ENCODE peak calls at places on chromosome 12, in eight cellular contexts. One of them, this sample, is unnamed.

GRCh38 chr12:6563448-6564050 is 4.5 kb downstream of the NOP2 start:
- DNase-seq in fibroblast of the aortic adventitia: peak
- DNase-seq in hippocampal formation: peak
- DNase-seq in NCI-H1105: peak
- DNase-seq in activated gamma-delta T cell treated with anti-CD3 and anti-CD28 coated beads, Interleukin-2, amount 50 U/mL, for 16 hours: peak
- DNase-seq in ELR: peak
- DNase-seq in NCI-H1436: no peak
- DNase-seq in HT1080: peak
- DNase-seq in this sample: peak

GRCh38 chr12:48002773-48003218 is 1.5 kb downstream of the COL2A1 start:
- DNase-seq in fibroblast of the aortic adventitia: peak
- DNase-seq in hippocampal formation: no peak
- DNase-seq in NCI-H1105: peak
- DNase-seq in activated gamma-delta T cell treated with anti-CD3 and anti-CD28 coated beads, Interleukin-2, amount 50 U/mL, for 16 hours: no peak
- DNase-seq in ELR: peak
- DNase-seq in NCI-H1436: no peak
- DNase-seq in HT1080: no peak
- DNase-seq in this sample: no peak

GRCh38 chr12:116508145-116509121 is 50.7 kb upstream of the MAP1LC3B2 start:
- DNase-seq in fibroblast of the aortic adventitia: peak
- DNase-seq in hippocampal formation: peak
- DNase-seq in NCI-H1105: no peak
- DNase-seq in activated gamma-delta T cell treated with anti-CD3 and anti-CD28 coated beads, Interleukin-2, amount 50 U/mL, for 16 hours: no peak
- DNase-seq in ELR: peak
- DNase-seq in NCI-H1436: no peak
- DNase-seq in HT1080: no peak
- DNase-seq in this sample: no peak

GRCh38 chr12:52247622-52248540 is 14.8 kb downstream of the KRT7 start:
- DNase-seq in fibroblast of the aortic adventitia: no peak
- DNase-seq in hippocampal formation: no peak
- DNase-seq in NCI-H1105: no peak
- DNase-seq in activated gamma-delta T cell treated with anti-CD3 and anti-CD28 coated beads, Interleukin-2, amount 50 U/mL, for 16 hours: no peak
- DNase-seq in ELR: no peak
- DNase-seq in NCI-H1436: no peak
- DNase-seq in HT1080: no peak
- DNase-seq in this sample: no peak

GRCh38 chr12:55724226-55724939 is 4.2 kb downstream of the RDH5 start:
- DNase-seq in fibroblast of the aortic adventitia: peak
- DNase-seq in hippocampal formation: peak
- DNase-seq in NCI-H1105: no peak
- DNase-seq in activated gamma-delta T cell treated with anti-CD3 and anti-CD28 coated beads, Interleukin-2, amount 50 U/mL, for 16 hours: no peak
- DNase-seq in ELR: peak
- DNase-seq in NCI-H1436: peak
- DNase-seq in HT1080: peak
- DNase-seq in this sample: peak

GRCh38 chr12:112122823-112123690 is 2.3 kb upstream of the TRAFD1 start:
- DNase-seq in fibroblast of the aortic adventitia: peak
- DNase-seq in hippocampal formation: no peak
- DNase-seq in NCI-H1105: no peak
- DNase-seq in activated gamma-delta T cell treated with anti-CD3 and anti-CD28 coated beads, Interleukin-2, amount 50 U/mL, for 16 hours: no peak
- DNase-seq in ELR: peak
- DNase-seq in NCI-H1436: no peak
- DNase-seq in HT1080: peak
- DNase-seq in this sample: no peak

GRCh38 chr12:49537709-49538601 is 875 bp upstream of the KCNH3 start:
- DNase-seq in fibroblast of the aortic adventitia: no peak
- DNase-seq in hippocampal formation: no peak
- DNase-seq in NCI-H1105: peak
- DNase-seq in activated gamma-delta T cell treated with anti-CD3 and anti-CD28 coated beads, Interleukin-2, amount 50 U/mL, for 16 hours: no peak
- DNase-seq in ELR: peak
- DNase-seq in NCI-H1436: peak
- DNase-seq in HT1080: no peak
- DNase-seq in this sample: no peak

GRCh38 chr12:100239589-100239988 is 27.3 kb downstream of the DEPDC4 start:
- DNase-seq in fibroblast of the aortic adventitia: no peak
- DNase-seq in hippocampal formation: no peak
- DNase-seq in NCI-H1105: no peak
- DNase-seq in activated gamma-delta T cell treated with anti-CD3 and anti-CD28 coated beads, Interleukin-2, amount 50 U/mL, for 16 hours: no peak
- DNase-seq in ELR: no peak
- DNase-seq in NCI-H1436: no peak
- DNase-seq in HT1080: no peak
- DNase-seq in this sample: no peak

GRCh38 chr12:66776974-66777373 is 98.1 kb upstream of the GRIP1 start:
- DNase-seq in fibroblast of the aortic adventitia: no peak
- DNase-seq in hippocampal formation: no peak
- DNase-seq in NCI-H1105: no peak
- DNase-seq in activated gamma-delta T cell treated with anti-CD3 and anti-CD28 coated beads, Interleukin-2, amount 50 U/mL, for 16 hours: peak
- DNase-seq in ELR: no peak
- DNase-seq in NCI-H1436: no peak
- DNase-seq in HT1080: no peak
- DNase-seq in this sample: peak

GRCh38 chr12:113980537-113981337 is 14.6 kb upstream of the RBM19 start:
- DNase-seq in fibroblast of the aortic adventitia: peak
- DNase-seq in hippocampal formation: peak
- DNase-seq in NCI-H1105: peak
- DNase-seq in activated gamma-delta T cell treated with anti-CD3 and anti-CD28 coated beads, Interleukin-2, amount 50 U/mL, for 16 hours: no peak
- DNase-seq in ELR: peak
- DNase-seq in NCI-H1436: peak
- DNase-seq in HT1080: peak
- DNase-seq in this sample: peak

GRCh38 chr12:93913845-93914244 is 234.5 kb upstream of the PLXNC1 start:
- DNase-seq in fibroblast of the aortic adventitia: peak
- DNase-seq in hippocampal formation: no peak
- DNase-seq in NCI-H1105: no peak
- DNase-seq in activated gamma-delta T cell treated with anti-CD3 and anti-CD28 coated beads, Interleukin-2, amount 50 U/mL, for 16 hours: no peak
- DNase-seq in ELR: peak
- DNase-seq in NCI-H1436: no peak
- DNase-seq in HT1080: peak
- DNase-seq in this sample: no peak

GRCh38 chr12:130920711-130921381 is 32.9 kb upstream of the ADGRD1 start:
- DNase-seq in fibroblast of the aortic adventitia: peak
- DNase-seq in hippocampal formation: no peak
- DNase-seq in NCI-H1105: no peak
- DNase-seq in activated gamma-delta T cell treated with anti-CD3 and anti-CD28 coated beads, Interleukin-2, amount 50 U/mL, for 16 hours: no peak
- DNase-seq in ELR: no peak
- DNase-seq in NCI-H1436: no peak
- DNase-seq in HT1080: no peak
- DNase-seq in this sample: no peak

GRCh38 chr12:47867496-47867941 is 37.3 kb downstream of the VDR start:
- DNase-seq in fibroblast of the aortic adventitia: peak
- DNase-seq in hippocampal formation: no peak
- DNase-seq in NCI-H1105: no peak
- DNase-seq in activated gamma-delta T cell treated with anti-CD3 and anti-CD28 coated beads, Interleukin-2, amount 50 U/mL, for 16 hours: no peak
- DNase-seq in ELR: peak
- DNase-seq in NCI-H1436: no peak
- DNase-seq in HT1080: peak
- DNase-seq in this sample: no peak

GRCh38 chr12:54429014-54429471 is 10.0 kb upstream of the ITGA5 start:
- DNase-seq in fibroblast of the aortic adventitia: no peak
- DNase-seq in hippocampal formation: no peak
- DNase-seq in NCI-H1105: no peak
- DNase-seq in activated gamma-delta T cell treated with anti-CD3 and anti-CD28 coated beads, Interleukin-2, amount 50 U/mL, for 16 hours: no peak
- DNase-seq in ELR: peak
- DNase-seq in NCI-H1436: no peak
- DNase-seq in HT1080: no peak
- DNase-seq in this sample: no peak

GRCh38 chr12:94761559-94761958 is 111.2 kb upstream of the TMCC3 start:
- DNase-seq in fibroblast of the aortic adventitia: peak
- DNase-seq in hippocampal formation: no peak
- DNase-seq in NCI-H1105: no peak
- DNase-seq in activated gamma-delta T cell treated with anti-CD3 and anti-CD28 coated beads, Interleukin-2, amount 50 U/mL, for 16 hours: no peak
- DNase-seq in ELR: peak
- DNase-seq in NCI-H1436: no peak
- DNase-seq in HT1080: peak
- DNase-seq in this sample: no peak

GRCh38 chr12:64796205-64796845 is 28.1 kb upstream of the TBC1D30 start:
- DNase-seq in fibroblast of the aortic adventitia: peak
- DNase-seq in hippocampal formation: no peak
- DNase-seq in NCI-H1105: peak
- DNase-seq in activated gamma-delta T cell treated with anti-CD3 and anti-CD28 coated beads, Interleukin-2, amount 50 U/mL, for 16 hours: peak
- DNase-seq in ELR: peak
- DNase-seq in NCI-H1436: peak
- DNase-seq in HT1080: peak
- DNase-seq in this sample: peak

GRCh38 chr12:76375470-76375869 is 27.3 kb upstream of the BBS10 start:
- DNase-seq in fibroblast of the aortic adventitia: no peak
- DNase-seq in hippocampal formation: no peak
- DNase-seq in NCI-H1105: no peak
- DNase-seq in activated gamma-delta T cell treated with anti-CD3 and anti-CD28 coated beads, Interleukin-2, amount 50 U/mL, for 16 hours: no peak
- DNase-seq in ELR: peak
- DNase-seq in NCI-H1436: no peak
- DNase-seq in HT1080: no peak
- DNase-seq in this sample: no peak

GRCh38 chr12:122023339-122024131 is 1.9 kb downstream of the BCL7A start:
- DNase-seq in fibroblast of the aortic adventitia: peak
- DNase-seq in hippocampal formation: peak
- DNase-seq in NCI-H1105: peak
- DNase-seq in activated gamma-delta T cell treated with anti-CD3 and anti-CD28 coated beads, Interleukin-2, amount 50 U/mL, for 16 hours: no peak
- DNase-seq in ELR: peak
- DNase-seq in NCI-H1436: no peak
- DNase-seq in HT1080: peak
- DNase-seq in this sample: no peak

GRCh38 chr12:32273712-32274111 is 125.6 kb upstream of the FGD4 start:
- DNase-seq in fibroblast of the aortic adventitia: no peak
- DNase-seq in hippocampal formation: no peak
- DNase-seq in NCI-H1105: no peak
- DNase-seq in activated gamma-delta T cell treated with anti-CD3 and anti-CD28 coated beads, Interleukin-2, amount 50 U/mL, for 16 hours: peak
- DNase-seq in ELR: no peak
- DNase-seq in NCI-H1436: peak
- DNase-seq in HT1080: no peak
- DNase-seq in this sample: no peak

GRCh38 chr12:4141344-4142270 is 132.0 kb upstream of the CCND2 start:
- DNase-seq in fibroblast of the aortic adventitia: no peak
- DNase-seq in hippocampal formation: no peak
- DNase-seq in NCI-H1105: no peak
- DNase-seq in activated gamma-delta T cell treated with anti-CD3 and anti-CD28 coated beads, Interleukin-2, amount 50 U/mL, for 16 hours: no peak
- DNase-seq in ELR: no peak
- DNase-seq in NCI-H1436: no peak
- DNase-seq in HT1080: no peak
- DNase-seq in this sample: no peak

GRCh38 chr12:64968989-64969819 is 144.8 kb downstream of the TBC1D30 start:
- DNase-seq in fibroblast of the aortic adventitia: peak
- DNase-seq in hippocampal formation: no peak
- DNase-seq in NCI-H1105: no peak
- DNase-seq in activated gamma-delta T cell treated with anti-CD3 and anti-CD28 coated beads, Interleukin-2, amount 50 U/mL, for 16 hours: no peak
- DNase-seq in ELR: peak
- DNase-seq in NCI-H1436: no peak
- DNase-seq in HT1080: peak
- DNase-seq in this sample: no peak

GRCh38 chr12:66055837-66056319 is 74.7 kb downstream of the LLPH start:
- DNase-seq in fibroblast of the aortic adventitia: peak
- DNase-seq in hippocampal formation: no peak
- DNase-seq in NCI-H1105: no peak
- DNase-seq in activated gamma-delta T cell treated with anti-CD3 and anti-CD28 coated beads, Interleukin-2, amount 50 U/mL, for 16 hours: no peak
- DNase-seq in ELR: no peak
- DNase-seq in NCI-H1436: no peak
- DNase-seq in HT1080: no peak
- DNase-seq in this sample: no peak

GRCh38 chr12:52308807-52309425 is 12.3 kb downstream of the KRT83 start:
- DNase-seq in fibroblast of the aortic adventitia: no peak
- DNase-seq in hippocampal formation: no peak
- DNase-seq in NCI-H1105: no peak
- DNase-seq in activated gamma-delta T cell treated with anti-CD3 and anti-CD28 coated beads, Interleukin-2, amount 50 U/mL, for 16 hours: no peak
- DNase-seq in ELR: no peak
- DNase-seq in NCI-H1436: no peak
- DNase-seq in HT1080: no peak
- DNase-seq in this sample: no peak

GRCh38 chr12:50110762-50111416 is 1.1 kb upstream of the COX14 start:
- DNase-seq in fibroblast of the aortic adventitia: peak
- DNase-seq in hippocampal formation: no peak
- DNase-seq in NCI-H1105: no peak
- DNase-seq in activated gamma-delta T cell treated with anti-CD3 and anti-CD28 coated beads, Interleukin-2, amount 50 U/mL, for 16 hours: no peak
- DNase-seq in ELR: peak
- DNase-seq in NCI-H1436: peak
- DNase-seq in HT1080: peak
- DNase-seq in this sample: peak

GRCh38 chr12:51815571-51815970 is 32.9 kb downstream of the FIGNL2 start:
- DNase-seq in fibroblast of the aortic adventitia: no peak
- DNase-seq in hippocampal formation: no peak
- DNase-seq in NCI-H1105: no peak
- DNase-seq in activated gamma-delta T cell treated with anti-CD3 and anti-CD28 coated beads, Interleukin-2, amount 50 U/mL, for 16 hours: no peak
- DNase-seq in ELR: no peak
- DNase-seq in NCI-H1436: no peak
- DNase-seq in HT1080: no peak
- DNase-seq in this sample: no peak

GRCh38 chr12:20585055-20585625 is 110.0 kb upstream of the SLCO1C1 start:
- DNase-seq in fibroblast of the aortic adventitia: no peak
- DNase-seq in hippocampal formation: no peak
- DNase-seq in NCI-H1105: no peak
- DNase-seq in activated gamma-delta T cell treated with anti-CD3 and anti-CD28 coated beads, Interleukin-2, amount 50 U/mL, for 16 hours: no peak
- DNase-seq in ELR: no peak
- DNase-seq in NCI-H1436: no peak
- DNase-seq in HT1080: no peak
- DNase-seq in this sample: no peak

GRCh38 chr12:90015228-90015627 is 306.6 kb upstream of the ATP2B1 start:
- DNase-seq in fibroblast of the aortic adventitia: peak
- DNase-seq in hippocampal formation: no peak
- DNase-seq in NCI-H1105: no peak
- DNase-seq in activated gamma-delta T cell treated with anti-CD3 and anti-CD28 coated beads, Interleukin-2, amount 50 U/mL, for 16 hours: no peak
- DNase-seq in ELR: no peak
- DNase-seq in NCI-H1436: no peak
- DNase-seq in HT1080: peak
- DNase-seq in this sample: no peak

GRCh38 chr12:116159175-116159574 is 118.3 kb downstream of the MED13L start:
- DNase-seq in fibroblast of the aortic adventitia: peak
- DNase-seq in hippocampal formation: no peak
- DNase-seq in NCI-H1105: peak
- DNase-seq in activated gamma-delta T cell treated with anti-CD3 and anti-CD28 coated beads, Interleukin-2, amount 50 U/mL, for 16 hours: no peak
- DNase-seq in ELR: no peak
- DNase-seq in NCI-H1436: no peak
- DNase-seq in HT1080: no peak
- DNase-seq in this sample: no peak

GRCh38 chr12:94725375-94726168 is 75.2 kb upstream of the TMCC3 start:
- DNase-seq in fibroblast of the aortic adventitia: peak
- DNase-seq in hippocampal formation: no peak
- DNase-seq in NCI-H1105: no peak
- DNase-seq in activated gamma-delta T cell treated with anti-CD3 and anti-CD28 coated beads, Interleukin-2, amount 50 U/mL, for 16 hours: no peak
- DNase-seq in ELR: peak
- DNase-seq in NCI-H1436: no peak
- DNase-seq in HT1080: peak
- DNase-seq in this sample: no peak

GRCh38 chr12:40692617-40693502 is 621 bp downstream of the CNTN1 start:
- DNase-seq in fibroblast of the aortic adventitia: no peak
- DNase-seq in hippocampal formation: peak
- DNase-seq in NCI-H1105: peak
- DNase-seq in activated gamma-delta T cell treated with anti-CD3 and anti-CD28 coated beads, Interleukin-2, amount 50 U/mL, for 16 hours: no peak
- DNase-seq in ELR: no peak
- DNase-seq in NCI-H1436: no peak
- DNase-seq in HT1080: no peak
- DNase-seq in this sample: no peak

GRCh38 chr12:46372852-46373302 is 304 bp upstream of the SLC38A2 start:
- DNase-seq in fibroblast of the aortic adventitia: no peak
- DNase-seq in hippocampal formation: no peak
- DNase-seq in NCI-H1105: no peak
- DNase-seq in activated gamma-delta T cell treated with anti-CD3 and anti-CD28 coated beads, Interleukin-2, amount 50 U/mL, for 16 hours: no peak
- DNase-seq in ELR: no peak
- DNase-seq in NCI-H1436: no peak
- DNase-seq in HT1080: no peak
- DNase-seq in this sample: no peak

GRCh38 chr12:58850826-58851225 is 69.5 kb downstream of the LRIG3 start:
- DNase-seq in fibroblast of the aortic adventitia: no peak
- DNase-seq in hippocampal formation: no peak
- DNase-seq in NCI-H1105: no peak
- DNase-seq in activated gamma-delta T cell treated with anti-CD3 and anti-CD28 coated beads, Interleukin-2, amount 50 U/mL, for 16 hours: no peak
- DNase-seq in ELR: no peak
- DNase-seq in NCI-H1436: no peak
- DNase-seq in HT1080: no peak
- DNase-seq in this sample: no peak

GRCh38 chr12:116160196-116160595 is 117.3 kb downstream of the MED13L start:
- DNase-seq in fibroblast of the aortic adventitia: no peak
- DNase-seq in hippocampal formation: no peak
- DNase-seq in NCI-H1105: no peak
- DNase-seq in activated gamma-delta T cell treated with anti-CD3 and anti-CD28 coated beads, Interleukin-2, amount 50 U/mL, for 16 hours: no peak
- DNase-seq in ELR: peak
- DNase-seq in NCI-H1436: no peak
- DNase-seq in HT1080: peak
- DNase-seq in this sample: no peak

GRCh38 chr12:31322651-31323248 is 3.2 kb downstream of the SINHCAF start:
- DNase-seq in fibroblast of the aortic adventitia: no peak
- DNase-seq in hippocampal formation: no peak
- DNase-seq in NCI-H1105: no peak
- DNase-seq in activated gamma-delta T cell treated with anti-CD3 and anti-CD28 coated beads, Interleukin-2, amount 50 U/mL, for 16 hours: no peak
- DNase-seq in ELR: peak
- DNase-seq in NCI-H1436: no peak
- DNase-seq in HT1080: peak
- DNase-seq in this sample: no peak